ENCODE peak calls at places on chromosomes 6 and 20, in five cellular contexts. G, U, V, S and P are unnamed samples. For H3K4me1, the result is how much of the 10 kb centered on the place peaks cover.

GRCh38 chr20:49668181-49668877 is 45.3 kb downstream of the B4GALT5 start:
- DNase-seq in G (no peak), U (no peak), V (peak), S (no peak), P (peak)

GRCh38 chr6:143755301-143755744 is 77.6 kb downstream of the PHACTR2 start:
- DNase-seq in G (no peak), U (peak), V (no peak), S (peak), P (no peak)

GRCh38 chr6:97865612-97866011 is 582.6 kb upstream of the MMS22L start:
- DNase-seq in G (no peak), U (no peak), V (no peak), S (no peak), P (no peak)

GRCh38 chr6:31180500-31180899 is 10.0 kb upstream of the POU5F1 start:
- DNase-seq in G (no peak), U (no peak), V (peak), S (peak), P (peak)

GRCh38 chr6:45420083-45420908 is 42.6 kb upstream of the SUPT3H start:
- DNase-seq in G (no peak), U (no peak), V (peak), S (peak), P (peak)

GRCh38 chr6:80163754-80164187 is 57.3 kb downstream of the BCKDHB start:
- DNase-seq in G (no peak), U (peak), V (no peak), S (peak), P (no peak)

GRCh38 chr6:154766993-154767392 is 33.8 kb downstream of the SCAF8 start:
- DNase-seq in G (no peak), U (no peak), V (no peak), S (peak), P (no peak)

GRCh38 chr6:110348956-110349565 is 9.1 kb downstream of the METTL24 start:
- DNase-seq in G (no peak), U (no peak), V (no peak), S (no peak), P (no peak)

GRCh38 chr6:105374010-105374420 is 28.9 kb downstream of the PREP start:
- DNase-seq in G (no peak), U (no peak), V (peak), S (peak), P (no peak)

GRCh38 chr6:146200136-146200708 is 171.4 kb downstream of the GRM1 start:
- DNase-seq in G (no peak), U (no peak), V (no peak), S (peak), P (no peak)

GRCh38 chr6:108847738-108848115 is 495 bp upstream of the ARMC2 start:
- DNase-seq in G (no peak), U (no peak), V (no peak), S (no peak), P (no peak)

GRCh38 chr6:41581381-41581991 is 35.3 kb downstream of the FOXP4 start:
- DNase-seq in G (no peak), U (peak), V (no peak), S (peak), P (no peak)

GRCh38 chr20:59985864-59986263 is 27.6 kb downstream of the CDH26 start:
- DNase-seq in G (no peak), U (no peak), V (no peak), S (no peak), P (no peak)

GRCh38 chr20:62409935-62410741 is 3.1 kb upstream of the CABLES2 start:
- DNase-seq in G (no peak), U (peak), V (peak), S (peak), P (peak)

GRCh38 chr6:167703347-167703746 is 123.4 kb upstream of the AFDN start:
- DNase-seq in G (no peak), U (no peak), V (no peak), S (no peak), P (no peak)

GRCh38 chr6:135600931-135601330 is 103.4 kb upstream of the AHI1 start:
- DNase-seq in G (no peak), U (no peak), V (no peak), S (no peak), P (no peak)

GRCh38 chr6:108211676-108212075 is 45.9 kb downstream of the NR2E1 start:
- DNase-seq in G (no peak), U (no peak), V (no peak), S (no peak), P (no peak)

GRCh38 chr20:35619196-35620095 is 3.8 kb downstream of the SPAG4 start:
- DNase-seq in G (peak), U (peak), V (peak), S (peak), P (peak)

GRCh38 chr6:87588756-87589407 is 905 bp downstream of the RARS2 start:
- DNase-seq in G (no peak), U (no peak), V (no peak), S (no peak), P (no peak)

GRCh38 chr6:44042261-44043035 is 84.8 kb downstream of the MRPL14 start:
- DNase-seq in G (peak), U (no peak), V (peak), S (no peak), P (no peak)

GRCh38 chr6:125301435-125302391 is at the start of gene HDDC2:
- DNase-seq in G (peak), U (peak), V (peak), S (peak), P (peak)

GRCh38 chr6:113428702-113429101 is 428.4 kb upstream of the MARCKS start:
- DNase-seq in G (no peak), U (no peak), V (no peak), S (no peak), P (no peak)

GRCh38 chr6:127420558-127420957 is 38.6 kb downstream of the KIAA0408 start:
- DNase-seq in G (peak), U (peak), V (no peak), S (peak), P (peak)

GRCh38 chr6:44650495-44650894 is 263.0 kb downstream of the CDC5L start:
- DNase-seq in G (no peak), U (no peak), V (no peak), S (no peak), P (no peak)

GRCh38 chr20:57665589-57665971 is 44.2 kb downstream of the PMEPA1 start:
- DNase-seq in G (no peak), U (no peak), V (peak), S (no peak), P (no peak)

GRCh38 chr6:88248709-88249321 is 82.7 kb upstream of the CNR1 start:
- DNase-seq in G (no peak), U (no peak), V (no peak), S (no peak), P (no peak)

GRCh38 chr6:107495196-107495643 is 5.3 kb downstream of the SOBP start:
- DNase-seq in G (no peak), U (no peak), V (no peak), S (peak), P (no peak)

GRCh38 chr6:98605705-98606104 is 228.7 kb upstream of the POU3F2 start:
- DNase-seq in G (no peak), U (no peak), V (no peak), S (no peak), P (no peak)

GRCh38 chr20:61628480-61628879 is 376.4 kb downstream of the CDH4 start:
- DNase-seq in G (no peak), U (no peak), V (no peak), S (no peak), P (no peak)

GRCh38 chr6:42960243-42961019 is at the start of gene GNMT:
- DNase-seq in G (peak), U (peak), V (peak), S (peak), P (peak)

GRCh38 chr20:38658879-38659612 is 57.4 kb downstream of the ARHGAP40 start:
- DNase-seq in G (no peak), U (peak), V (no peak), S (peak), P (peak)

GRCh38 chr6:167963589-167964057 is 33.8 kb upstream of the KIF25 start:
- DNase-seq in G (no peak), U (no peak), V (no peak), S (no peak), P (no peak)

GRCh38 chr20:22807045-22807444 is 222.7 kb upstream of the FOXA2 start:
- DNase-seq in G (no peak), U (peak), V (no peak), S (no peak), P (no peak)

GRCh38 chr6:162854228-162854627 is 126.5 kb downstream of the PACRG start:
- DNase-seq in G (no peak), U (no peak), V (no peak), S (no peak), P (no peak)

GRCh38 chr20:33676652-33677645 is 2.7 kb upstream of the NECAB3 start:
- DNase-seq in G (no peak), U (no peak), V (no peak), S (no peak), P (no peak)
- H3K4me1 ChIP-seq in G (half or more), U (under half), V (under half), S (under half), P (half or more)

GRCh38 chr6:138577151-138577915 is 78.0 kb upstream of the NHSL1 start:
- DNase-seq in G (no peak), U (no peak), V (no peak), S (no peak), P (no peak)
- H3K27ac ChIP-seq in G (no peak), U (no peak), V (no peak), S (no peak), P (no peak)

DNA sequence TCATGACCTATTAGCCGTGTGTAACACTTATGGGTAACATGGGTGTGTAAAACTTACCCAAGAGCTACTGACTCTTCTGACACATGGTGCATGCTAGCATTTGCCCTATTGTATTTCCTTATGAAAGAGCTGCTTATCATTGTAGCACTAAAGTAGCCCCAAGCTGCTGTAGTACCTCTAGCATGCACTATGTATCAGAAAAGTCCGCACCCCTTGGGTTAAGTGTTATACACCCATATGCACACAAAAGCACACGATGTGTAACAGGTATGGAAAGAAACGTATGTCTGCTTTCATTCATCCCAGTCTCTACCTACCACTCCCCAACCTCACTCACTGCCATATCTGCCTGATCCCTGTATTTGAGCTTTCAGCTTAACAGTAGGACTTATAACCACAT is 85.3 kb downstream of the ZMYND8 start:
- DNase-seq in G (peak), U (no peak), V (no peak), S (no peak), P (no peak)
- H3K4me1 ChIP-seq in G (under half), U (under half), V (under half), S (under half), P (under half)

GRCh38 chr6:14520536-14520935 is 403.0 kb downstream of the CD83 start:
- DNase-seq in G (no peak), U (no peak), V (no peak), S (no peak), P (no peak)

GRCh38 chr6:14520029-14520428 is 402.5 kb downstream of the CD83 start:
- DNase-seq in G (no peak), U (no peak), V (no peak), S (no peak), P (no peak)

GRCh38 chr6:14521141-14521540 is 403.6 kb downstream of the CD83 start:
- DNase-seq in G (no peak), U (no peak), V (no peak), S (no peak), P (no peak)

GRCh38 chr6:14518515-14519217 is 401.1 kb downstream of the CD83 start:
- DNase-seq in G (no peak), U (no peak), V (no peak), S (peak), P (no peak)

DNA sequence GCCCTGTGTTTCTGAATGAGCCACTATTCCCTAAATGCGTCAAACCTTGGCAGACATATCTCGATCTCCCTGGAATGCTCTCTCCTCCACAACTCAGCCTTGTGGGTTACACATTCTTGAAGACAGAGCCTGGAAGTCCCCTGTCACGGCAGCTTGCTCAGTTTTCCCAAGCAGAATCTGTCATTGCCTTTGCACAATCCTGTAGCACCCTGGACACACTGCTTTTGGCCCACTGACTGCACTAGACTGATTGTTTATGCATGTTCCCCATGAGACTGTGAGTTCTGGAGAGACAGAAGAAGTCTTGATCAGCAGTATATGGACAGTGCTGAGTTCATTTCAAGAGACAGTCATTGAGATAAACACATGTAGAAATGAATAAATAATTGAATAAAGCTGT is 406.7 kb downstream of the CD83 start:
- DNase-seq in G (peak), U (no peak), V (no peak), S (peak), P (no peak)
- H3K27ac ChIP-seq in G (no peak), U (no peak), V (no peak), S (no peak), P (no peak)

DNA sequence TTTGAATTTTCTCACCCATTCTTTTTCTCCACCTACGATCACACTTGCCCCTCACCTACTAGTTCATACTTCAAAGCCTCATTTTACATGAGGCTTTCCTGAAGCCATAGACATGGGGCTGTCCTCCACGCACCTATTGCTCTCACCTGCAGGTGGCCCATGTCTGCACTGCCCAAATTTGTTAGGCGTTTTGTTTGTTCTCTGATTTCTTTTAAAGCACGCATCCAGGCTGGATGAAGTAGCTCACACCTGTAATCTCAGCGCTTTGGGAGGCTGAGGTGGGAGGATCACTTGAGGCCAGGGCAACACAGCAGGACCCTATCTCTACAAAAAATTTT is 106.8 kb upstream of the RIPOR2 start:
- DNase-seq in G (no peak), U (no peak), V (no peak), S (no peak), P (peak)
- H3K4me1 ChIP-seq in G (under half), U (under half), V (under half), S (under half), P (half or more)

GRCh38 chr20:63952769-63953168 is 3.4 kb downstream of the UCKL1 start:
- DNase-seq in G (no peak), U (no peak), V (no peak), S (no peak), P (no peak)
- H3K27ac ChIP-seq in G (no peak), U (no peak), V (no peak), S (no peak), P (no peak)

GRCh38 chr20:10511166-10511506 is 76.0 kb downstream of the SLX4IP start:
- DNase-seq in G (no peak), U (no peak), V (no peak), S (no peak), P (no peak)
- H3K4me1 ChIP-seq in G (half or more), U (half or more), V (half or more), S (under half), P (under half)

GRCh38 chr20:44448753-44449546 is 26.7 kb upstream of the TTPAL start:
- DNase-seq in G (no peak), U (peak), V (no peak), S (peak), P (no peak)
- H3K27ac ChIP-seq in G (no peak), U (no peak), V (no peak), S (no peak), P (no peak)

GRCh38 chr6:36627141-36627540 is 33.0 kb downstream of the SRSF3 start:
- DNase-seq in G (peak), U (no peak), V (no peak), S (no peak), P (no peak)

GRCh38 chr6:36624461-36625160 is 30.4 kb downstream of the SRSF3 start:
- DNase-seq in G (peak), U (no peak), V (no peak), S (no peak), P (no peak)

GRCh38 chr6:36626636-36627035 is 32.5 kb downstream of the SRSF3 start:
- DNase-seq in G (no peak), U (no peak), V (no peak), S (peak), P (no peak)

GRCh38 chr6:36623547-36624459 is 29.6 kb downstream of the SRSF3 start:
- DNase-seq in G (peak), U (peak), V (peak), S (peak), P (peak)

DNA sequence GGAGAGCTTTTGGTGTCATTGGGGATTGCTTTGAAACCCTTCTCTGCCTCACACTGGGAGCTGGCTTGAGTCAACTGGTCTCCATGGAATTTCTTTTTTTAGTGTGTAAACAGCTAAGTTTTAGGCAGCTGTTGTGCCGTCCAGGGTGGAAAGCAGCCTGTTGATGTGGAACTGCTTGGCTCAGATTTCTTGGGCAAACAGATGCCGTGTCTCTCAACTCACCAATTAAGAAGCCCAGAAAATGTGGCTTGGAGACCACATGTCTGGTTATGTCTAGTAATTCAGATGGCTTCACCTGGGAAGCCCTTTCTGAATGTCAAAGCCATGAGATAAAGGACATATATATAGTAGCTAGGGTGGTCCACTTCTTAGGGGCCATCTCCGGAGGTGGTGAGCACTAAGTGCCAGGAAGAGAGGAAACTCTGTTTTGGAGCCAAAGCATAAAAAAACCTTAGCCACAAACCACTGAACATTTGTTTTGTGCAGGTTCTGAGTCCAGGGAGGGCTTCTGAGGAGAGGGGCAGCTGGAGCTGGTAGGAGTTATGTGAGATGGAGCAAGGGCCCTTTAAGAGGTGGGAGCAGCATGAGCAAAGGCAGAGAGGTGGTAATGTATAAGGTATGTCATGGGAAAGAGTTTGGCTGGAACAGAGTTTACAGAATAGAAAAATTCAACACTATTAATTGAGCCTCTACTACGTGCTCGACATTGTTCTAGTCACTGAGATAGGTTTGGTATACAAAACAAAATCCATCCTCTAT is 31.2 kb downstream of the SRSF3 start:
- DNase-seq in G (peak), U (no peak), V (no peak), S (peak), P (no peak)
- H3K4me1 ChIP-seq in G (half or more), U (under half), V (half or more), S (under half), P (under half)